ENCODE peak calls at places on chromosomes 12 and 14, in ten cellular contexts. K, Z, G, I, P, Q, W, S, J and M are unnamed samples.

GRCh38 chr14:70188608-70189540 is at the start of gene SLC8A3:
- ATAC-seq in J (no peak), P (peak), W (no peak), Z (no peak), Q (no peak), K (peak), G (peak), I (peak), S (peak), M (no peak)

GRCh38 chr12:89710873-89711179 is 2.2 kb upstream of the ATP2B1 start:
- ATAC-seq in W (no peak), J (no peak), Q (no peak), Z (no peak), S (no peak), K (no peak), I (no peak), P (no peak), G (no peak), M (no peak)

GRCh38 chr12:105912911-105913514 is 225.7 kb downstream of the NUAK1 start:
- ATAC-seq in W (no peak), Q (no peak), K (no peak), P (no peak), S (no peak), I (no peak), J (no peak), Z (no peak), G (no peak), M (no peak)

GRCh38 chr14:30387856-30388255 is 171.1 kb upstream of the G2E3 start:
- ATAC-seq in K (no peak), Q (no peak), S (no peak), Z (no peak), J (no peak), G (no peak), P (no peak), W (no peak), I (peak), M (no peak)

GRCh38 chr14:92105073-92105844 is 1.1 kb downstream of the ATXN3 start:
- ATAC-seq in J (no peak), W (no peak), Q (no peak), P (no peak), I (no peak), Z (no peak), S (no peak), K (peak), G (no peak), M (no peak)

GRCh38 chr12:121238604-121239334 is 28.8 kb downstream of the P2RX4 start:
- ATAC-seq in P (no peak), G (no peak), S (no peak), Q (no peak), J (peak), Z (no peak), K (no peak), W (no peak), I (peak), M (no peak)

GRCh38 chr12:460301-461230 is 827 bp downstream of the B4GALNT3 start:
- ATAC-seq in Z (peak), I (peak), G (peak), Q (peak), J (peak), W (peak), S (peak), P (peak), K (peak), M (peak)

GRCh38 chr12:121925361-121925725 is 7.0 kb downstream of the CFAP251 start:
- ATAC-seq in K (peak), W (no peak), Q (no peak), J (no peak), G (no peak), I (no peak), Z (no peak), P (no peak), S (no peak), M (no peak)

GRCh38 chr14:33567003-33567735 is 383.7 kb downstream of the EGLN3 start:
- ATAC-seq in S (no peak), J (peak), P (no peak), G (no peak), Z (no peak), K (no peak), I (no peak), W (no peak), Q (no peak), M (no peak)

GRCh38 chr12:1373887-1374286 is 220.5 kb downstream of the FBXL14 start:
- ATAC-seq in Q (no peak), S (no peak), J (no peak), K (no peak), W (no peak), I (no peak), G (no peak), Z (no peak), P (no peak), M (no peak)

GRCh38 chr12:73421832-73422231 is 1115.8 kb upstream of the ATXN7L3B start:
- ATAC-seq in Z (no peak), I (no peak), S (peak), K (no peak), J (no peak), W (no peak), P (peak), Q (no peak), G (no peak), M (no peak)

GRCh38 chr14:35390577-35391387 is 13.8 kb downstream of the NFKBIA start:
- ATAC-seq in J (no peak), I (peak), P (peak), Q (no peak), S (peak), G (peak), Z (peak), W (peak), K (peak), M (no peak)

GRCh38 chr12:74415633-74416032 is 122.0 kb upstream of the ATXN7L3B start:
- ATAC-seq in S (no peak), Z (no peak), G (peak), W (no peak), K (no peak), Q (no peak), J (peak), P (no peak), I (peak), M (no peak)

GRCh38 chr14:68513838-68514610 is 278.8 kb downstream of the ZFP36L1 start:
- ATAC-seq in Z (peak), G (no peak), K (no peak), S (peak), W (no peak), J (no peak), P (no peak), Q (peak), I (no peak), M (no peak)

GRCh38 chr12:72010365-72010764 is 71.7 kb downstream of the TPH2 start:
- ATAC-seq in I (no peak), J (no peak), P (no peak), Z (no peak), Q (no peak), K (no peak), G (no peak), W (no peak), S (no peak), M (no peak)

GRCh38 chr14:54754116-54754622 is 148.5 kb downstream of the GCH1 start:
- ATAC-seq in S (no peak), I (no peak), G (no peak), J (no peak), W (no peak), P (no peak), Q (no peak), K (no peak), Z (no peak), M (no peak)

GRCh38 chr12:39993261-39993660 is 112.6 kb downstream of the SLC2A13 start:
- ATAC-seq in G (no peak), P (no peak), J (no peak), S (no peak), Q (no peak), Z (no peak), I (no peak), K (no peak), W (no peak), M (no peak)

GRCh38 chr12:110928700-110929099 is 8.3 kb upstream of the MYL2 start:
- ATAC-seq in P (no peak), S (no peak), Q (no peak), J (no peak), K (peak), G (no peak), W (no peak), I (no peak), Z (no peak), M (no peak)

GRCh38 chr12:44497044-44497443 is 379.1 kb downstream of the NELL2 start:
- ATAC-seq in I (no peak), J (no peak), K (no peak), P (no peak), S (no peak), Z (no peak), W (no peak), G (no peak), Q (no peak), M (no peak)

GRCh38 chr12:120705618-120706017 is 4.6 kb upstream of the UNC119B start:
- ATAC-seq in G (no peak), S (no peak), I (peak), W (no peak), P (no peak), Z (no peak), Q (no peak), J (no peak), K (no peak), M (no peak)

GRCh38 chr14:52802597-52802996 is 11.2 kb upstream of the GNPNAT1 start:
- ATAC-seq in S (no peak), Q (no peak), P (no peak), K (no peak), J (no peak), Z (no peak), I (no peak), W (no peak), G (no peak), M (no peak)

GRCh38 chr14:103404032-103404918 is 19.1 kb downstream of the MARK3 start:
- ATAC-seq in W (no peak), Z (no peak), Q (no peak), P (no peak), I (peak), S (no peak), K (peak), J (no peak), G (no peak), M (peak)

GRCh38 chr12:49057888-49058287 is 2.7 kb downstream of the KMT2D start:
- ATAC-seq in I (no peak), S (no peak), K (no peak), G (no peak), Q (no peak), W (no peak), P (no peak), J (peak), Z (no peak), M (no peak)

GRCh38 chr14:93240678-93241000 is 33.6 kb downstream of the UBR7 start:
- ATAC-seq in P (no peak), K (no peak), W (no peak), J (no peak), Z (no peak), Q (no peak), I (no peak), S (no peak), G (no peak), M (no peak)